ENCODE peak calls at places on chromosome 20, in four cellular contexts. W, F, O and U are unnamed samples.

GRCh38 chr20:6160736-6161135 is 37.9 kb upstream of the FERMT1 start:
- DNase-seq in F (no peak), O (peak; percentile 80), W (no peak), U (no peak)

GRCh38 chr20:47857994-47858557 is 72.8 kb upstream of the SULF2 start:
- DNase-seq in F (no peak), W (no peak), O (no peak), U (no peak)

GRCh38 chr20:956330-956951 is 40.3 kb upstream of the ANGPT4 start:
- DNase-seq in F (peak; percentile 48), W (peak; percentile 74), O (peak; percentile 57), U (peak; percentile 15)

GRCh38 chr20:11703119-11703518 is 214.6 kb upstream of the BTBD3 start:
- DNase-seq in F (no peak), O (no peak), W (no peak), U (no peak)

GRCh38 chr20:36385503-36385902 is 79.4 kb downstream of the DLGAP4 start:
- DNase-seq in W (no peak), O (no peak), F (no peak), U (no peak)

GRCh38 chr20:36121981-36122930 is 32.3 kb upstream of the EPB41L1 start:
- DNase-seq in F (peak; percentile 74), O (no peak), W (no peak), U (no peak)

GRCh38 chr20:58542411-58543095 is 27.4 kb upstream of the APCDD1L start:
- DNase-seq in W (no peak), F (peak; percentile 7), O (no peak), U (no peak)

GRCh38 chr20:35823937-35824336 is 52.1 kb downstream of the PHF20 start:
- DNase-seq in F (no peak), W (no peak), O (no peak), U (no peak)

GRCh38 chr20:2305946-2306345 is 10.1 kb downstream of the TGM3 start:
- DNase-seq in F (no peak), W (peak; percentile 44), O (no peak), U (no peak)

GRCh38 chr20:13685623-13686022 is 46.9 kb upstream of the TASP1 start:
- DNase-seq in F (no peak), O (no peak), W (no peak), U (no peak)

GRCh38 chr20:46828471-46828870 is 66.2 kb upstream of the EYA2 start:
- DNase-seq in W (no peak), F (no peak), O (no peak), U (peak; percentile 58)

GRCh38 chr20:59994697-59995122 is 36.5 kb downstream of the CDH26 start:
- DNase-seq in W (no peak), F (peak; percentile 55), O (no peak), U (no peak)

GRCh38 chr20:35181731-35182130 is 9.9 kb downstream of the PROCR start:
- DNase-seq in O (no peak), W (no peak), F (no peak), U (peak; percentile 7)

DNA sequence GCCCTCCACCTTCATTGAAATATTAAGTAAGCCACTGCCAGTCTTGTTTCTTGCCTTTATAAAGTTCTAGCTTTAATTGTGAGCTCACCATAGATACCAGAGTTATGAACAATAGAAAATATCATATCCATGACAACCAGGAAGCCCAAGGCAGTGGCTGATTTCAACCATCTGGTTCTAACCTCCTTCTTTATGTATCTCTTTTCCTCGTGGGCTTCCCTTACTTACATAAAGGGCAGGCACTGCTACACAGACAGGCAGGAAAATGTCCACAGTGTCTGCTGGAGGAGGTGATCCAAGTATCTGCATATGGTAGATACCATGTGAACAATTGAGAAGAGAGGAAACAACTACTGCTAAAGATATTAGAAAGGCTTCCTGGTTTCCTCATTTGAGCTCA is 65.2 kb upstream of the PRND start:
- DNase-seq in O (no peak), F (no peak), W (no peak), U (peak; percentile 11)
- TF ChIP-seq EZH2 in O (no peak), F (no peak), W (no peak), U (no peak)

DNA sequence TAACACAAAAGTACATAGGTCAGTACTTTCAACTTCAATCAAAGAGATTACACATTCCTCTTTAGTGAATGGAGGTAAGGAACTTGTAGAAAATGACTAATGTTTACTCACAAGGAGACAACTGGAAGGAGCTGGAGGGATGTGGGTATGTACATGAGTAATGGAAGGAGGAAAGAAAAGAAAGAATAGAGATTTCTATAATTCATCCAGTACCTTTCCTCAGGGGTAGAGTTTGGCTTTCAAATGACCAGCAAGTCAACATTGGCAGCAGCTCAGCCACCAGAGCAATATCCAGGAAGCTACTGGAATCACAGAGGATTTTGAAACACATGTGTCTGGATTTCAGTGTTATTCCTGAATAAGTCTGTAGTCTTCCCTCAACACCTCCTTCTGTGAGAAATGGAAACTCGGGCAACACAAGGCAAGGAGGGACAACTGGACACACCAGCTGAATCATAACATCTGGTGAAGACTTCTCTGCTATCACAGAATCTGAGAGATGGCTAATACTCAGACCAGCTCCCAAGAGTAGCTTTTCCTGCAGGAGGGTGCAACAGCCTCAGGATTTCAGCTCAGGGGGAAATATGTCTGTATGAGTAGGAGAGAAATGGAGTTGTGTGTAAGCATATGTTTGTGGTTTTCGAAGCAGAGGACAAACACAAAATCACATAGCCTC is 98.8 kb downstream of the HAO1 start:
- DNase-seq in O (no peak), F (no peak), W (no peak), U (peak; percentile 16)
- H3K4me3 ChIP-seq in O (no peak overlapping the region), F (no peak overlapping the region), W (no peak overlapping the region), U (no peak overlapping the region)

GRCh38 chr20:33681288-33681687 is 4.9 kb downstream of the E2F1 start:
- DNase-seq in W (no peak), F (no peak), O (no peak), U (no peak)
- H3K4me2 ChIP-seq in W (no peak overlapping the region), F (no peak overlapping the region), O (no peak overlapping the region), U (no peak overlapping the region)

GRCh38 chr20:53574259-53574789 is 19.3 kb downstream of the ZNF217 start:
- DNase-seq in W (no peak), F (no peak), O (no peak), U (no peak)

GRCh38 chr20:53574819-53575218 is 18.8 kb downstream of the ZNF217 start:
- DNase-seq in F (no peak), W (no peak), O (no peak), U (no peak)

GRCh38 chr20:53576195-53576580 is 17.5 kb downstream of the ZNF217 start:
- DNase-seq in W (no peak), O (no peak), F (no peak), U (no peak)

GRCh38 chr20:53576586-53577318 is 16.9 kb downstream of the ZNF217 start:
- DNase-seq in F (no peak), W (no peak), O (no peak), U (no peak)

GRCh38 chr20:53575481-53576194 is 18.0 kb downstream of the ZNF217 start:
- DNase-seq in W (no peak), F (no peak), O (no peak), U (no peak)
- TF ChIP-seq EZH2 in W (no peak), F (no peak), O (no peak), U (no peak)

GRCh38 chr20:44586289-44586911 is 4.0 kb downstream of the PKIG start:
- DNase-seq in F (no peak), O (no peak), W (no peak), U (no peak)
- H3K4me3 ChIP-seq in F (no peak overlapping the region), O (no peak overlapping the region), W (no peak overlapping the region), U (peak overlapping the region; percentile 72)

GRCh38 chr20:50449789-50450492 is 60.2 kb upstream of the PTPN1 start:
- DNase-seq in F (no peak), W (no peak), O (peak; percentile 25), U (no peak)
- H3K4me2 ChIP-seq in F (no peak overlapping the region), W (peak overlapping the region; percentile 99), O (peak overlapping the region; percentile 48), U (no peak overlapping the region)

GRCh38 chr20:57263767-57264150 is 2.7 kb downstream of the BMP7 start:
- DNase-seq in F (no peak), O (no peak), W (no peak), U (no peak)

GRCh38 chr20:57265649-57266250 is 691 bp downstream of the BMP7 start:
- DNase-seq in O (no peak), F (no peak), W (no peak), U (no peak)

GRCh38 chr20:57264151-57264792 is 2.2 kb downstream of the BMP7 start:
- DNase-seq in O (no peak), F (no peak), W (peak; percentile 69), U (no peak)

GRCh38 chr20:57266251-57267157 is at the start of gene BMP7:
- DNase-seq in W (no peak), F (no peak), O (no peak), U (peak; percentile 16)

GRCh38 chr20:57264908-57265648 is 1.4 kb downstream of the BMP7 start:
- DNase-seq in W (no peak), O (no peak), F (no peak), U (no peak)
- TF ChIP-seq EZH2 in W (peak; percentile 56), O (no peak), F (no peak), U (peak; percentile 2)

GRCh38 chr20:64100566-64100888 is 6.8 kb downstream of the NPBWR2 start:
- DNase-seq in O (no peak), F (no peak), W (no peak), U (no peak)

GRCh38 chr20:64098471-64099013 is 8.8 kb downstream of the NPBWR2 start:
- DNase-seq in F (no peak), O (no peak), W (no peak), U (no peak)

GRCh38 chr20:64099880-64100565 is 7.3 kb downstream of the NPBWR2 start:
- DNase-seq in W (no peak), O (peak; percentile 25), F (no peak), U (no peak)

GRCh38 chr20:64100946-64101688 is 6.2 kb downstream of the NPBWR2 start:
- DNase-seq in O (no peak), F (no peak), W (no peak), U (no peak)

DNA sequence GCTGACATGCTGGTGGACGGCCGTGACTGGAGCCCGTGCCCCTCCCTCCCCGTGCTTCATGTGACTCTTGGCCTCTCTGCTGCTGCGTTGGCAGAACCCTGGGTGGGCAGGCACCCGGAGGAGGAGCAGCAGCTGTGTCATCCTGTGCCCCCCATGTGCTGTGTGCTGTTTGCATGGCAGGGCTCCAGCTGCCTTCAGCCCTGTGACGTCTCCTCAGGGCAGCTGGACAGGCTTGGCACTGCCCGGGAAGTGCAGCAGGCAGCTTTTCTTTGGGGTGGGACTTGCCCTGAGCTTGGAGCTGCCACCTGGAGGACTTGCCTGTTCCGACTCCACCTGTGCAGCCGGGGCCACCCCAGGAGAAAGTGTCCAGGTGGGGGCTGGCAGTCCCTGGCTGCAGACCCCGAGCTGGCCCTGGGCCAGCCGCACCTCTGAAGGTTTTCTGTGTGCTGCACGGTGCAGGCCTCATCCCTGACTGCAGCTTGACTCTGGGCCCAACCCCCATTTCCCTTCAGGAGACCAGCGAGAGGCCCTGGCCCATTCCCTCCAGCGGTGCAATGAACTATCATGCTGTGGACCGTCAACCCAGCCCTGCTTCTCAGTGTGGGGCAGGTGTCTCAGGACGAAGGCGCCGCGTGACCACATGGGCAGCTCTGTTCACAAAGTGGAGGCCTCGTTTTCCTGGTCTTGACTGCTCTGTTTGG is 8.1 kb downstream of the NPBWR2 start:
- DNase-seq in W (no peak), O (no peak), F (no peak), U (no peak)
- H3K4me3 ChIP-seq in W (no peak overlapping the region), O (no peak overlapping the region), F (no peak overlapping the region), U (no peak overlapping the region)